ENCODE peak calls at places on chromosomes 1 and 21, in seven cellular contexts. X is dorsolateral prefrontal cortex; U is HCT116; J is AG09309; S is AG04449; Z is brain microvascular endothelial cell; P is CD8-positive, alpha-beta T cell. D is an unnamed sample.

GRCh38 chr1:172002725-172003345 is 161.5 kb downstream of the DNM3 start:
- DNase-seq in X (no peak), U (peak), J (no peak), S (no peak), Z (peak), P (no peak), D (peak)

GRCh38 chr1:147635342-147635741 is 35.0 kb downstream of the ACP6 start:
- DNase-seq in X (no peak), U (no peak), J (no peak), S (no peak), Z (no peak), P (no peak), D (no peak)

GRCh38 chr1:159229896-159230295 is 25.2 kb downstream of the ACKR1 start:
- DNase-seq in X (no peak), U (no peak), J (no peak), S (no peak), Z (no peak), P (no peak), D (no peak)

GRCh38 chr1:151311589-151312331 is 15.5 kb downstream of the PI4KB start:
- DNase-seq in X (peak), U (peak), J (peak), S (peak), Z (peak), P (peak), D (peak)

GRCh38 chr1:59412705-59413326 is 115.9 kb downstream of the FGGY start:
- DNase-seq in X (no peak), U (no peak), J (no peak), S (no peak), Z (no peak), P (no peak), D (no peak)

GRCh38 chr1:56095924-56096655 is 483.3 kb downstream of the PLPP3 start:
- DNase-seq in X (no peak), U (no peak), J (peak), S (peak), Z (peak), P (no peak), D (no peak)

GRCh38 chr1:228472655-228473054 is 14.5 kb upstream of the RNF187 start:
- DNase-seq in X (no peak), U (no peak), J (no peak), S (no peak), Z (peak), P (no peak), D (no peak)

GRCh38 chr1:2049517-2050481 is at the start of gene PRKCZ:
- DNase-seq in X (no peak), U (peak), J (no peak), S (no peak), Z (no peak), P (peak), D (peak)

GRCh38 chr21:44696572-44696971 is 400 bp upstream of the KRTAP10-12 start:
- DNase-seq in X (no peak), U (no peak), J (no peak), S (no peak), Z (no peak), P (no peak), D (no peak)

GRCh38 chr1:216075339-216075738 is 347.9 kb downstream of the USH2A start:
- DNase-seq in X (no peak), U (no peak), J (no peak), S (no peak), Z (no peak), P (no peak), D (no peak)

GRCh38 chr1:219039755-219040154 is 133.9 kb upstream of the LYPLAL1 start:
- DNase-seq in X (no peak), U (no peak), J (no peak), S (no peak), Z (no peak), P (no peak), D (no peak)

GRCh38 chr1:168942165-168942564 is 164.3 kb upstream of the ATP1B1 start:
- DNase-seq in X (no peak), U (no peak), J (no peak), S (no peak), Z (no peak), P (no peak), D (no peak)
- H3K4me3 ChIP-seq in X (no peak), U (no peak), J (no peak), S (no peak), Z (no peak), P (no peak), D (no peak)

GRCh38 chr1:38488162-38488898 is 371.2 kb downstream of the RRAGC start:
- DNase-seq in X (no peak), U (no peak), J (no peak), S (no peak), Z (no peak), P (no peak), D (no peak)

GRCh38 chr1:38486115-38486514 is 373.5 kb downstream of the RRAGC start:
- DNase-seq in X (no peak), U (no peak), J (no peak), S (no peak), Z (no peak), P (no peak), D (no peak)

GRCh38 chr1:38487398-38487797 is 372.2 kb downstream of the RRAGC start:
- DNase-seq in X (no peak), U (no peak), J (no peak), S (no peak), Z (no peak), P (no peak), D (no peak)

DNA sequence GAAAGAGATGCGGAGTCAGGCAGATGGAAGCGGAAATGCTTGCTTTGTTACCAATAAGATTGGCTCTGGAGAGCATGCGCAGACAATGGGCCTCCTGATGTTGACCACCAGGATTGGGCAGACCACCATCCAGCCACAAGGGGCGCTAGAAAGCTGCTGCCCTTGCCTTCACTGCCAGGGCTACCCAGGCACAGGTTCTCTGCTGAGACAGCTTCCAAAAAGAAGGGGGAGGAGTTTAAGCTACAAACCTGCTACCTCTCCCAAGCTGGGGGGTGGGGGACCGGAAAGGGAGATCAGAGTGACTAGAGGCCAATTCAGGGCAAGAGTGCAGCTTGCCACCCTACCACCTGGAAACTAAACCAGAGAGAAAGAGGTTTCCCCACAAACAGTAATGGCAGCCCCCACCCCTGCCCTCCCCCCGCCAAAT is 369.7 kb downstream of the RRAGC start:
- DNase-seq in X (no peak), U (peak), J (no peak), S (no peak), Z (no peak), P (peak), D (peak)
- TF ChIP-seq CTCF in X (peak), U (peak), J (peak), S (peak), Z (peak), P (peak), D (peak)

DNA sequence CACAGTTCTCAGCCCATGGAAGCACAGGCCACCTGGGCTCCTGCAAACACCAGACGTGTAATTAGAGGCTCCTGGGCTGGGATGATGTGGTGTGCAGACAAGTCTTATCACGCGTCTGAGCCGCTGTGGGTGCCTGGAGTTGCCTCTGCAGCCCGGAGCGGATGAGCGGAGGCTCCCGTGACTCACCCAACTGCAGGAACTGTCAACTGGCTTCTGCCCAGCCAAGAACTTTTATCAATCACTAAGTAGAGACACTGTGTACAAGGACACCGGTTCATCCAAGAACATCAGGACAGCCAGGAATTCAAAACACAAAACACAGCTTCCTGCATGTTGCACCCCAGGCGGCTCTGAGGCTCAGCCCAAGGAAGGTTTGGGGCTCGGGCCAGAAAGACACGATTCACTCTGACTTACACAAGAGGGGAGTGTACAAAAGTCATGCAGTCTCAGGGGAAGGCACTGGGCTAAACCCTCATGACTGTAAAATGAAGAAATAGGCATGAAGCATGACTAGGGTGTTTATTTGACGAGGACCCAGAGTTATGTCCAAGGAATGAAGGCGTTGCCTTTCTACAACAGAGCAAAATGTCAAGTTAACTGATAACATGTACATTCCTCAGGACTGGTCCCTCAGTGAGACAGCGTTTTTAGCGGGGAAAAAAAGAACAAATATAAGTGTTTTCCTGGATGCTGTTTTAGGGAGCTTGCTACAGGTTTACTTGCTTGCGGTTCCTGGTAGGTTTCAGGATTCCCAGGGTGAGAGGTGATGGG is 21.1 kb downstream of the ERRFI1 start:
- DNase-seq in X (peak), U (no peak), J (peak), S (peak), Z (peak), P (no peak), D (no peak)
- H3K4me3 ChIP-seq in X (peak), U (no peak), J (no peak), S (no peak), Z (no peak), P (no peak), D (no peak)

GRCh38 chr1:100364731-100365130 is 12.4 kb downstream of the CDC14A start:
- DNase-seq in X (no peak), U (no peak), J (no peak), S (no peak), Z (no peak), P (no peak), D (peak)
- TF ChIP-seq CTCF in X (no peak), U (no peak), J (no peak), S (no peak), Z (no peak), P (no peak), D (no peak)

DNA sequence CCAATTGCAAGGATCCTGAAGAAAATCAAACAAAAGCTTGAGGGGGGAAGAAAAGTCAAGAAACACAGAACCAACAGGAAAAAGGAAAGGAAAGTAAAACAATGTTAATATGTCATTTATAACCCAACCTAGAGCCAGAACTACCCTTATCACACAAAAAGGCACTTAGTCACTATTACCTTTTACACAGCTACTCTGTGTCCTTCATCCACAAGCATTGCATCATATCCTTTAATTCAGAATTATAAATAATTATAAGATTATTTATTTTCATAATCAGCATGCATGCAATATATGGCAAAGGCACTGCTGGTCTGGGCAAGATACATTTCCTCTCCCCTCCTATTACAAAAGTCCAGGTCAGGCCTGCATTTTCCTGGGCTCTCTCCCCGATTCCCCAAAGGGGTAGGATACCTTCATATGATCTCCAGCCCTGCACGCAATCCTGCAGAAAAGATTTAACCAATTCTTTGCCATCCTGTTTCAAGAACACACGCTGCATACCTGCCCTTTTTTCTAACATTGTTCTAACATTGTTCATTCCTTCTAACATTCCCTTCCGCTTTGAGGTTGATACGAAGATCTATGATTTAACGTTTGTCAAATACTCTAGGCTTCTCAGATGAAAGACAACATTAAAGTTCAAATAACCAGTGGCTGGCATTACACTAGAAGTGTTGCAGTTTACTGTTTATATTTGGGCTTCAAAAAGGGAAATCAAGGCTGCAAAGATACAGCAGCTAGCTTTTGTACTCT is 4.3 kb downstream of the PTPN14 start:
- DNase-seq in X (no peak), U (no peak), J (no peak), S (no peak), Z (no peak), P (no peak), D (no peak)
- H3K4me3 ChIP-seq in X (no peak), U (no peak), J (no peak), S (peak), Z (no peak), P (no peak), D (no peak)